ENCODE peak calls at places on chromosomes 11 and 22, in five cellular contexts. J is endothelial cell, F is thoracic aorta, W is osteocyte, X is colonic mucosa. G is an unnamed sample.

GRCh38 chr11:119419834-119420492 is 3.0 kb downstream of the THY1 start:
- DNase-seq in W (peak; percentile 83), J (no peak), F (no peak), X (no peak), G (no peak)

GRCh38 chr11:278001-278951 is at the start of gene NLRP6:
- DNase-seq in F (no peak), J (no peak), W (no peak), X (no peak), G (no peak)

GRCh38 chr11:576791-577610 is 731 bp downstream of the PHRF1 start:
- DNase-seq in F (no peak), W (no peak), J (no peak), X (no peak), G (no peak)

GRCh38 chr22:38014083-38014482 is 29.7 kb upstream of the SOX10 start:
- DNase-seq in X (no peak), F (no peak), J (no peak), W (no peak), G (no peak)

GRCh38 chr22:36331912-36332622 is 55.7 kb downstream of the MYH9 start:
- DNase-seq in F (no peak), W (no peak), X (peak; percentile 78), J (peak; percentile 22), G (peak; percentile 57)

GRCh38 chr11:20162340-20162739 is 2.1 kb upstream of the DBX1 start:
- DNase-seq in X (no peak), J (no peak), F (no peak), W (no peak), G (no peak)

GRCh38 chr11:56967726-56968125 is 21.0 kb upstream of the OR5AK2 start:
- DNase-seq in J (no peak), X (no peak), W (no peak), F (no peak), G (no peak)

GRCh38 chr22:24763872-24764485 is 10.5 kb downstream of the PIWIL3 start:
- DNase-seq in F (no peak), X (no peak), J (no peak), W (peak; percentile 81), G (no peak)

GRCh38 chr11:71185411-71185810 is 67.0 kb downstream of the SHANK2 start:
- DNase-seq in J (no peak), W (no peak), X (no peak), F (no peak), G (no peak)

GRCh38 chr11:65184146-65184545 is 2.4 kb downstream of the CAPN1 start:
- DNase-seq in F (no peak), W (no peak), J (no peak), X (no peak), G (no peak)

GRCh38 chr11:65187146-65187675 is 5.5 kb downstream of the CAPN1 start:
- DNase-seq in J (no peak), X (peak; percentile 58), F (no peak), W (no peak), G (no peak)

GRCh38 chr11:65185166-65185565 is 3.4 kb downstream of the CAPN1 start:
- DNase-seq in X (no peak), W (no peak), J (no peak), F (no peak), G (no peak)

GRCh38 chr11:65186701-65187100 is 5.0 kb downstream of the CAPN1 start:
- DNase-seq in W (no peak), X (no peak), F (no peak), J (no peak), G (no peak)

GRCh38 chr11:65185869-65186341 is 4.2 kb downstream of the CAPN1 start:
- DNase-seq in J (no peak), W (no peak), X (no peak), F (no peak), G (no peak)
- TF ChIP-seq CTCF in J (no peak), W (no peak), X (no peak), F (no peak), G (peak; percentile 12)

DNA sequence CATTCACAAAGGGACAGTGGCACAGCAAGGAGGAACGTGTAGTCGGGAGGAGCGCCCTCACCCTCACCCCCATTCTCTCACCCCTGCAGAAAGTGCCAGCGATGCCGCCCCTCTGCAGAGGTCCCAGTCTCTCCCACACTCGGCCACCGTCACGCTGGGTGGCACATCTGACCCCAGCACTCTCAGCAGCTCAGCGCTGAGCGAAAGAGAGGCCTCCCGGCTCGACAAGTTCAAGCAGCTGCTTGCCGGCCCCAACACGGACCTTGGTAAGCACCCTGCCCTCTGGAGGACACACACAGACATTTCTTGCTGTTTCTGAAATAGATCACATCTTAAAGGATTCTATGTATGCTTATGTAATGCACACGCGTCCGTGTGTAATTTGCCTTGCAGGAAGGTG is 34.9 kb downstream of the TBC1D22A start:
- DNase-seq in J (no peak), W (peak; percentile 77), X (no peak), F (no peak), G (no peak)
- TF ChIP-seq CTCF in J (no peak), W (peak; percentile 31), X (no peak), F (no peak), G (peak; percentile 22)

GRCh38 chr11:72328366-72329224 is 84.6 kb upstream of the PHOX2A start:
- DNase-seq in J (no peak), W (no peak), X (no peak), F (no peak), G (no peak)
- TF ChIP-seq CTCF in J (no peak), W (no peak), X (no peak), F (no peak), G (peak; percentile 6)

GRCh38 chr11:69943506-69943905 is 124.3 kb upstream of the FGF3 start:
- DNase-seq in F (no peak), X (no peak), W (no peak), J (no peak), G (no peak)

GRCh38 chr11:69941546-69942332 is 122.5 kb upstream of the FGF3 start:
- DNase-seq in J (no peak), W (no peak), F (no peak), X (no peak), G (no peak)

GRCh38 chr11:69942333-69942820 is 123.2 kb upstream of the FGF3 start:
- DNase-seq in X (no peak), F (no peak), J (no peak), W (no peak), G (no peak)

GRCh38 chr11:69944146-69944795 is 125.1 kb upstream of the FGF3 start:
- DNase-seq in F (no peak), J (no peak), W (no peak), X (no peak), G (no peak)

DNA sequence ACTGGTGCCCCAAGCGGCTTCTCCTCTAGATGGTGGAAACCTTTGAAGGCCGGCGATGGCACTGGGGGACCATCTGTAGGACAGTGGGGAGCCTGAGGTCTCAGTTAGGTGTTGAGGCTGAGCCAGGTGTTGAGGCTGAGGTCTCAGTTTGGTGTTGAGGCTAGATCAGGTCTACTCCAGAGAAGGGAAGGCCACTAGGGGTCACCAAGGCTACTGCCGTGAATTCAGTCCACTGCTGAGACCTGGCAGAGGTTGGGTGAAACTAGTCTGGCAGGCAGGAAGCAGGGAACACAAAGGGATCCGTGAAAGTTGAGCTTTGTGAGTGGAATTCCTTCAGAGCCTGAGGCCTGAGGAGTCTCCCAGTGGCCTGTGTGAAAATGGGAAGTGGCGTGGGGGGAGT is 123.8 kb upstream of the FGF3 start:
- DNase-seq in W (no peak), F (no peak), X (no peak), J (no peak), G (no peak)
- TF ChIP-seq CTCF in W (no peak), F (no peak), X (no peak), J (peak; percentile 5), G (no peak)

G was measured in HFF-Myc.